ENCODE peak calls at places on chromosomes 7 and 10, in four cellular contexts. O is K562, W is HepG2, P is H1. T is an unnamed sample.

GRCh38 chr7:114085592-114086490 is 167.0 kb upstream of the PPP1R3A start:
- DNase-seq in W (no peak), P (no peak), O (no peak), T (peak)

GRCh38 chr10:102744374-102745051 is 765 bp downstream of the WBP1L start:
- DNase-seq in O (no peak), W (no peak), P (no peak), T (no peak)

GRCh38 chr10:128268015-128268722 is 141.9 kb upstream of the MKI67 start:
- DNase-seq in O (peak), W (peak), P (peak), T (peak)

GRCh38 chr7:34087892-34088891 is 182.9 kb downstream of the BMPER start:
- DNase-seq in O (no peak), W (peak), P (peak), T (peak)

GRCh38 chr7:35353481-35353880 is 99.6 kb upstream of the TBX20 start:
- DNase-seq in W (no peak), P (no peak), O (no peak), T (no peak)

GRCh38 chr10:131002031-131002861 is 309.3 kb downstream of the TCERG1L start:
- DNase-seq in W (no peak), P (peak), O (no peak), T (no peak)

GRCh38 chr7:17902599-17902998 is 37.7 kb downstream of the SNX13 start:
- DNase-seq in P (no peak), O (no peak), W (no peak), T (no peak)

GRCh38 chr7:134646425-134647305 is at the start of gene BPGM:
- DNase-seq in O (peak), P (peak), W (peak), T (peak)

GRCh38 chr10:78515873-78516153 is 482.1 kb downstream of the RPS24 start:
- DNase-seq in W (no peak), O (no peak), P (no peak), T (no peak)

GRCh38 chr10:80498833-80499671 is 38.6 kb upstream of the SH2D4B start:
- DNase-seq in P (no peak), O (peak), W (peak), T (peak)

GRCh38 chr7:95951531-95951930 is 179.2 kb downstream of the DYNC1I1 start:
- DNase-seq in W (no peak), P (no peak), O (no peak), T (no peak)

GRCh38 chr10:53006663-53007610 is 234.4 kb upstream of the MBL2 start:
- DNase-seq in O (no peak), W (peak), P (no peak), T (no peak)

GRCh38 chr7:115707236-115707635 is 323.3 kb downstream of the TFEC start:
- DNase-seq in W (peak), O (no peak), P (no peak), T (no peak)

GRCh38 chr7:156612930-156613329 is 27.6 kb upstream of the RNF32 start:
- DNase-seq in W (no peak), P (no peak), O (no peak), T (no peak)

GRCh38 chr10:93991596-93992284 is 2.0 kb upstream of the PLCE1 start:
- DNase-seq in W (peak), P (no peak), O (no peak), T (peak)

GRCh38 chr7:97271619-97272018 is 154.1 kb downstream of the SDHAF3 start:
- DNase-seq in O (no peak), P (no peak), W (no peak), T (no peak)

GRCh38 chr10:77836299-77836820 is 90.2 kb downstream of the DLG5 start:
- DNase-seq in W (no peak), P (no peak), O (peak), T (peak)

GRCh38 chr10:52488606-52489485 is 174.8 kb downstream of the DKK1 start:
- DNase-seq in O (no peak), W (peak), P (no peak), T (no peak)

GRCh38 chr10:121791761-121792160 is 136.1 kb downstream of the ATE1 start:
- DNase-seq in P (no peak), O (no peak), W (no peak), T (no peak)

GRCh38 chr7:140053812-140054539 is 8.8 kb downstream of the PARP12 start:
- DNase-seq in W (no peak), P (peak), O (peak), T (no peak)

GRCh38 chr10:124266468-124267230 is 152.1 kb downstream of the OAT start:
- DNase-seq in O (no peak), W (no peak), P (no peak), T (no peak)

GRCh38 chr7:14419554-14419953 is 430.1 kb upstream of the ETV1 start:
- DNase-seq in W (no peak), O (no peak), P (no peak), T (no peak)

GRCh38 chr10:7199152-7199760 is 211.6 kb downstream of the SFMBT2 start:
- DNase-seq in P (no peak), O (no peak), W (no peak), T (no peak)

GRCh38 chr7:38330861-38331709 is 57.6 kb upstream of the TARP start:
- DNase-seq in O (peak), W (no peak), P (peak), T (no peak)

GRCh38 chr10:129099486-129099885 is 367.6 kb upstream of the MGMT start:
- DNase-seq in O (no peak), P (no peak), W (no peak), T (no peak)

GRCh38 chr10:14562615-14563214 is 212.0 kb downstream of the FAM107B start:
- DNase-seq in O (no peak), W (no peak), P (no peak), T (no peak)

GRCh38 chr7:21086688-21087087 is 300.0 kb upstream of the SP8 start:
- DNase-seq in O (no peak), P (no peak), W (no peak), T (no peak)

GRCh38 chr10:125409756-125410155 is 249.4 kb upstream of the CTBP2 start:
- DNase-seq in P (no peak), W (no peak), O (no peak), T (no peak)

GRCh38 chr10:124916098-124916584 is 25.8 kb upstream of the ZRANB1 start:
- DNase-seq in O (no peak), P (no peak), W (no peak), T (peak)

GRCh38 chr7:103628742-103629141 is 182.7 kb upstream of the SLC26A5 start:
- DNase-seq in P (no peak), O (no peak), W (no peak), T (no peak)

GRCh38 chr7:103632972-103633371 is 187.0 kb upstream of the SLC26A5 start:
- DNase-seq in W (no peak), O (no peak), P (no peak), T (no peak)

GRCh38 chr7:103630318-103630717 is 184.3 kb upstream of the SLC26A5 start:
- DNase-seq in P (no peak), O (no peak), W (no peak), T (peak)

GRCh38 chr7:103636153-103636552 is 190.1 kb upstream of the SLC26A5 start:
- DNase-seq in P (no peak), W (no peak), O (no peak), T (no peak)

GRCh38 chr7:103632005-103632639 is 186.1 kb upstream of the SLC26A5 start:
- DNase-seq in W (no peak), O (no peak), P (no peak), T (no peak)
- TF ChIP-seq PHF8 in W (no peak), O (no peak), P (no peak), T (no peak)

GRCh38 chr10:70130878-70131559 is 1.6 kb downstream of the AIFM2 start:
- DNase-seq in W (peak), O (no peak), P (no peak), T (no peak)

GRCh38 chr10:70135046-70135445 is 2.4 kb upstream of the AIFM2 start:
- DNase-seq in P (no peak), O (no peak), W (no peak), T (no peak)

GRCh38 chr10:70131560-70131937 is 1.1 kb downstream of the AIFM2 start:
- DNase-seq in O (no peak), P (no peak), W (no peak), T (no peak)

GRCh38 chr10:70135684-70136083 is 3.1 kb upstream of the AIFM2 start:
- DNase-seq in P (peak), O (no peak), W (no peak), T (no peak)

DNA sequence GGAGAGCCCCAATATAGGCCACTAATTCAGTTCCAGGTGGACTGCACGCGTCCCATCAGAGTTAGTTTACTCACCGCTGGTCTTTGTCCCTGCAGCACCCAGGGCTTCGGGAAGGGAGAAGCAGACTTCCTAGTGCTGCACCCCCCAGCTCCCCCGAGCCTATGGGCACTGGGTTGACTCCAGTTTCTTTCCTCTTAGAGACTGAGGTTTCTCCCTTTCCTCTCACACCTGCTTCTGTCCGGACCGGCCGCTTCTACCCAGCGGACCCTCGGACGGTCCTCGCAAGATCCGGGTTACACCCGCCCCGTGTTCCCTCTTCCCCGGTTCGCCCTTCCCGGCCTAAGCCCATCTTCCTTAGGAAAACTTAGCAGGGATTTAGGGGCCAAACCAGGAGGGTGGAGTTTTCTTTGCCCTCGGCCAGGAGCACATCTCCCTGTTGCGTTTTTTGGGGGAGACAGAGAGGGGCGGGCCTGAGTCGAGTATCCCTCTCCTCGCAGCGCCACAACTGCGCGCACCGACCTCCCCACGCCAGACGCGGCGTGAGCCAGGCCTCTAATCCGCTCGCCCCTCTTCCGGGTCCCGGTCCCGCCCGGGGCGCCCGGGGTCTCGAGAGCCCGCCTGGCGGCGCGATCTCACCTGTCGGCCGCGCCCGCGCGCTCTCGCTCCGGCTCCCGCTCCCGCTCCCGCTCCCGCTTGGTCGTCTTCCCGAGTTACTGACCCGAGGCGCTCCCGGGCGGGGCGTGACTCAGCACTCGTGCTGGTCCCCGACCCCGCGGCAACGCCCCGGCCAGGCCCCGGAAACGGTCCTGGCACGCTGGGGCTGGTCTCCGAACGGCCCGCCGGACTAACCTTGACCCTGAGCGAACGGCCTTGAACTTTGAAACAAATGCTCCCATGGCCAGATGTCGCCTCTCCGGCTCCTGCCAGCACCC is at the start of gene AIFM2:
- DNase-seq in O (peak), W (peak), P (peak), T (peak)
- TF ChIP-seq PHF8 in O (peak), W (peak), P (peak), T (peak)

GRCh38 chr7:43582503-43583423 is at the start of gene STK17A:
- DNase-seq in O (peak), W (peak), P (peak), T (peak)

GRCh38 chr7:43585521-43585920 is 2.6 kb downstream of the STK17A start:
- DNase-seq in W (peak), O (no peak), P (no peak), T (no peak)

GRCh38 chr7:43583424-43584199 is 704 bp downstream of the STK17A start:
- DNase-seq in P (peak), O (no peak), W (peak), T (no peak)

GRCh38 chr7:43586251-43586900 is 3.5 kb downstream of the STK17A start:
- DNase-seq in O (no peak), P (no peak), W (peak), T (no peak)

DNA sequence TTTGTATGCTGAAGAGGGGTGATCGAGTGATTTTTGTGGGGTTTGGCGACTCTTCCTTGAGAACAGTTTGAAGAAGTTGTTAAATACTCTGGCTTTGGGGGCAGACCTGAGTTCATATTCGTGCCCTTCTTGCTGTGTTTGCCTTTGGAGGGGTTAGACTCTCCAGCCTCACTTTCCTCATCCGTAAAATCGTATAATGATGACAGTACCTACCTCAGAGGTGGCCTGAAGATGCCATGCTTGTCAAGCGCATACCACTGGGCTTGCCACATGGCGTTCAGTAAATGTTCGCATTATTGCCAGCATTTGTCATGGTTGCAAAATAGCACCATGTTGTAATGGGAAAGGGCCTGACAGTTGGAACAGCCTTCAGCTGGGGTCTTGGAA is 1.3 kb downstream of the STK17A start:
- DNase-seq in O (no peak), P (no peak), W (peak), T (peak)
- TF ChIP-seq PHF8 in O (no peak), P (no peak), W (no peak), T (no peak)

DNA sequence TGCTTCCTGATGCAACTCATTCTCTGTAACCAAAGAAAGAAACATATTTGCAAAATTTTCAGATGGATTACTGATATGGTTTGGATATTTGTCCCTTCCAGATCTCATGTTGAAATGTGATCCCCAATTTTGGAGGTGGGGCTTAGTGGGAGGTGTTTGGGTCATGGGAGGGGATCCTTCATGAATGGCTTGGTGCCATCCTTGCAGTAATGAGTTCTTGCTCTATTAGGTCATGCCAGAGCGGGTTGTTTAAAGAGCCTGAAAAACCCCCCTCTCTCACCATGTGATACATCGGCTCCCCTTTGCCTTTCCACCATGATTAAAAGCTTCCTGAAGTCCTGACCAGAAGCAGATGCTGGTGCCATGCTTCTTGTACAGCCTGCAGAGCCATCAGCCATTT is 43.8 kb upstream of the PRKG1 start:
- DNase-seq in O (no peak), P (no peak), W (no peak), T (no peak)
- TF ChIP-seq PHF8 in O (no peak), P (no peak), W (no peak), T (no peak)

GRCh38 chr7:137772221-137772620 is 74.6 kb downstream of the DGKI start:
- DNase-seq in O (no peak), W (no peak), P (no peak), T (no peak)
- TF ChIP-seq PHF8 in O (no peak), W (no peak), P (no peak), T (no peak)

DNA sequence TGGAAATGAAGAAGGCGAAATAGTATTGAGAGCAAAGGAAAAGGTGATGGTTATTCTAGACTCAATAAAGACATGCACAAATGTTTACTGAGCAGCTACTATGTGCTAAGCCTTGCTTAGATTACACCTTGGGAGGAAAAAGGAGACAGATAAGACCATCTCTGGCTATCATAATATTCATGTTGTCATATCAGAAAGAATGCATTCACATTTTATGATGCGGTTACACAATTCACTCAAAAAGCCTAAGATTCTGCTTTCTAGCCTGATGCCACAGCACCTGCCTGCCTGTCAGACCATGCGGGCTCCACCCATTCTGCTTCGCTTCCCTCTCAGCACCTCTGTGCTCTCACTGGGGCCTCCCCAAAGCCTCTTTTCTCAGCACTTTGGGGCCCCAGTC is 100.9 kb downstream of the JCAD start:
- DNase-seq in O (no peak), W (no peak), P (no peak), T (no peak)
- TF ChIP-seq PHF8 in O (no peak), W (no peak), P (no peak), T (no peak)

GRCh38 chr7:87933953-87934698 is at the start of gene ADAM22:
- DNase-seq in P (peak), W (peak), O (peak), T (peak)

GRCh38 chr7:87941138-87941537 is 7.1 kb downstream of the ADAM22 start:
- DNase-seq in W (no peak), O (no peak), P (no peak), T (no peak)

GRCh38 chr7:87933605-87933952 is 472 bp upstream of the ADAM22 start:
- DNase-seq in P (no peak), W (no peak), O (no peak), T (no peak)

GRCh38 chr7:87934699-87935372 is 785 bp downstream of the ADAM22 start:
- DNase-seq in P (peak), W (no peak), O (no peak), T (no peak)

DNA sequence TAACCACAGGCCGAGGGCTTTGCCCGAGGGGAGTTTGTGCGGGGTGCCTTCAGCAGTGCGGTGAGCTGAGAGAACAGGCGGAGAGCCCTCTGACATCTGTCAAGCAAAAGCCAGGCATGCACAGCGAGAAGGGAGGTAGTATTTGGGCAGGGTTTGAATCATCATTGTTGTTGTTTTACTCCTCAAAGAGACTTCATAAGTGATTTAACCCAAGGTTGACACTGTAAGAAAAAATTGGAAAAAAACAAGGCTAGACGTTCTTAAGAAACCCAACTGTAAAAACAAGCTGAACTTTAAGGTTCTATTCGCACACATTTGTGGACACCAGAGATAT is 1.3 kb downstream of the ADAM22 start:
- DNase-seq in O (no peak), P (no peak), W (no peak), T (no peak)
- TF ChIP-seq PHF8 in O (no peak), P (no peak), W (no peak), T (no peak)

DNA sequence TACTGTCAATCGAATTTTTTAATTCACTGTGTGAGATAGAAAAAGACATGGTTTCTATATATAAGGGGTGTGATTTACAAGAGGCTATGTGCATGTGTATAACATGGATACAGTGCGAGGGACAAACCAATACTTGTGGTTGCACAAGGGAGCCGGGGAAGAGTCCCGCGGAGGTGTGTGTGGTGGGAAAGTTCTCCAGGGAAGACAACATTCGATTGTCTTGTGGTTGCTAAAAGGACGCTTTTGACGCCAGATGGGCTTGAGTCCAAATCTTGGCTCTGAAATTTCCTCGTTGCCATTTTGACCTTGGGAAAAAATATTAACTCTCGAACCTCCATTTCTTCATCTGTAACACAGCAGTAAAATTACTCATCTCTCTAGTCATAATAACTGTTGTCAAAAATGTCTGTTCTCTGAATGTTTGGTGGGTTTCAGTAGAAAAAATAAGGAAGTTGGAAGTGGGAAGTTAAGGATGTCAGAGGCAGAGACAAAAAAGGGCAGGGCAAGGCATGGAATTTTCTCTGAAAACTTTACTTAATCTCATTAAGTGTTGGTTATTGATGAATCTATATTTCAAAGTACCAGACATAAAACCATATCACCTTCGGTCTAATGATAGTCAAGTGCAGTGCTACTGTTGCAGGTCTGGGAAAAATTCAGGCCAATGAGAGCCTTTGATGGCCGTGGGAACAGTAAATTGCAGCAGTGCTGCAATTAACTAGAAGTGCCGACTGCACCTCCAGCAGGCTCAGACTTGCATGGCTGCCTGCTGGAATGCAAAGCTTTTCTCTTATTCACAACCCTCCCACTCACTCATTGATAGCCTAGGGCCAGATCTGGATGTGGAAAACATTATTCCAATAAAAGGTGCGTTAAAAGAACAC is 16.6 kb downstream of the PLXDC2 start:
- DNase-seq in P (no peak), O (no peak), W (no peak), T (no peak)
- TF ChIP-seq PHF8 in P (no peak), O (no peak), W (no peak), T (no peak)